ENCODE peak calls at places on chromosomes 2 and 18, in five cellular contexts. G is CD4-positive, alpha-beta T cell; H is HepG2; L is DND-41; X is right cardiac atrium. A is an unnamed sample.

GRCh38 chr2:233676046-233676445 is 4.3 kb downstream of the UGT1A9 start:
- ATAC-seq in G (no peak), H (no peak), L (no peak), X (no peak), A (no peak)

GRCh38 chr2:186496401-186496800 is 10.3 kb downstream of the ZC3H15 start:
- ATAC-seq in G (no peak), H (no peak), L (no peak), X (no peak), A (no peak)

GRCh38 chr2:20108655-20109396 is 57.4 kb upstream of the LAPTM4A start:
- ATAC-seq in G (no peak), H (peak; percentile 51), L (no peak), X (no peak), A (no peak)

GRCh38 chr2:111236027-111236426 is 115.3 kb downstream of the BCL2L11 start:
- ATAC-seq in G (no peak), H (no peak), L (no peak), X (peak; percentile 91), A (no peak)

GRCh38 chr2:200790185-200790584 is 21.5 kb upstream of the BZW1 start:
- ATAC-seq in G (no peak), H (no peak), L (no peak), X (no peak), A (no peak)

GRCh38 chr2:226756131-226756530 is 43.5 kb downstream of the IRS1 start:
- ATAC-seq in G (no peak), H (no peak), L (no peak), X (no peak), A (no peak)

GRCh38 chr18:21074336-21075323 is 37.0 kb downstream of the ROCK1 start:
- ATAC-seq in G (peak; percentile 52), H (no peak), L (no peak), X (peak; percentile 24), A (no peak)

GRCh38 chr18:2655954-2656236 is 369 bp downstream of the SMCHD1 start:
- ATAC-seq in G (peak; percentile 22), H (peak; percentile 57), L (no peak), X (no peak), A (no peak)

GRCh38 chr18:21598726-21599584 is 1.5 kb downstream of the ESCO1 start:
- ATAC-seq in G (no peak), H (peak; percentile 8), L (no peak), X (no peak), A (no peak)

GRCh38 chr2:37776487-37776886 is 105.0 kb upstream of the CDC42EP3 start:
- ATAC-seq in G (no peak), H (no peak), L (no peak), X (no peak), A (no peak)

GRCh38 chr18:22613058-22613690 is 195.5 kb upstream of the CTAGE1 start:
- ATAC-seq in G (no peak), H (no peak), L (no peak), X (no peak), A (no peak)

GRCh38 chr2:159562248-159562647 is 54.1 kb downstream of the BAZ2B start:
- ATAC-seq in G (no peak), H (no peak), L (no peak), X (no peak), A (no peak)

GRCh38 chr2:15456343-15456742 is 104.8 kb downstream of the NBAS start:
- ATAC-seq in G (no peak), H (peak; percentile 30), L (no peak), X (no peak), A (no peak)

GRCh38 chr18:47558110-47558750 is 306.8 kb upstream of the SKOR2 start:
- ATAC-seq in G (no peak), H (no peak), L (peak; percentile 97), X (no peak), A (no peak)

GRCh38 chr2:16587629-16588028 is 78.0 kb downstream of the CYRIA start:
- ATAC-seq in G (no peak), H (no peak), L (no peak), X (no peak), A (no peak)

GRCh38 chr2:224584768-224585204 is 377 bp downstream of the CUL3 start:
- ATAC-seq in G (peak; percentile 19), H (peak; percentile 11), L (no peak), X (peak; percentile 0), A (peak; percentile 31)

GRCh38 chr2:172449916-172450550 is 22.6 kb downstream of the ITGA6 start:
- ATAC-seq in G (peak; percentile 70), H (no peak), L (no peak), X (no peak), A (no peak)

GRCh38 chr2:70328921-70329561 is 27.2 kb upstream of the FAM136A start:
- ATAC-seq in G (no peak), H (peak; percentile 66), L (no peak), X (peak; percentile 41), A (no peak)

GRCh38 chr2:148039783-148040182 is 18.9 kb downstream of the MBD5 start:
- ATAC-seq in G (no peak), H (no peak), L (no peak), X (no peak), A (no peak)

GRCh38 chr2:157864857-157865450 is 11.2 kb downstream of the ACVR1 start:
- ATAC-seq in G (no peak), H (no peak), L (no peak), X (no peak), A (no peak)

GRCh38 chr2:199646439-199646838 is 188.7 kb upstream of the SATB2 start:
- ATAC-seq in G (no peak), H (no peak), L (no peak), X (no peak), A (no peak)

GRCh38 chr2:80889009-80889408 is 584.5 kb upstream of the LRRTM1 start:
- ATAC-seq in G (no peak), H (no peak), L (no peak), X (no peak), A (no peak)

GRCh38 chr2:86017901-86018896 is 87.5 kb downstream of the POLR1A start:
- ATAC-seq in G (no peak), H (peak; percentile 14), L (no peak), X (no peak), A (peak; percentile 26)

GRCh38 chr18:55573386-55573785 is 14.6 kb downstream of the TCF4 start:
- ATAC-seq in G (no peak), H (no peak), L (no peak), X (no peak), A (no peak)

GRCh38 chr2:221505605-221506004 is 66.5 kb downstream of the EPHA4 start:
- ATAC-seq in G (no peak), H (no peak), L (no peak), X (no peak), A (no peak)

GRCh38 chr2:73386342-73386868 is 769 bp downstream of the ALMS1 start:
- ATAC-seq in G (peak; percentile 8), H (peak; percentile 22), L (no peak), X (no peak), A (no peak)

GRCh38 chr2:69645026-69645425 is 1.5 kb upstream of the AAK1 start:
- ATAC-seq in G (peak; percentile 53), H (no peak), L (peak; percentile 39), X (no peak), A (no peak)

GRCh38 chr2:30439879-30440278 is 7.2 kb upstream of the LCLAT1 start:
- ATAC-seq in G (peak; percentile 98), H (no peak), L (no peak), X (no peak), A (no peak)

GRCh38 chr18:13520306-13520705 is 206.1 kb downstream of the FAM210A start:
- ATAC-seq in G (no peak), H (no peak), L (no peak), X (peak; percentile 88), A (peak; percentile 80)

GRCh38 chr2:207126724-207127314 is 38.9 kb downstream of the KLF7 start:
- ATAC-seq in G (no peak), H (no peak), L (no peak), X (no peak), A (no peak)

GRCh38 chr2:28359222-28360065 is 33.2 kb upstream of the FOSL2 start:
- ATAC-seq in G (peak; percentile 84), H (peak; percentile 29), L (peak; percentile 93), X (no peak), A (no peak)

GRCh38 chr2:127700527-127701192 is 637 bp upstream of the SFT2D3 start:
- ATAC-seq in G (peak; percentile 0), H (peak; percentile 46), L (no peak), X (peak; percentile 20), A (no peak)

GRCh38 chr2:104969564-104969963 is 68.3 kb upstream of the MRPS9 start:
- ATAC-seq in G (no peak), H (no peak), L (peak; percentile 59), X (no peak), A (no peak)

GRCh38 chr2:118176601-118177000 is 88.3 kb downstream of the INSIG2 start:
- ATAC-seq in G (no peak), H (no peak), L (no peak), X (no peak), A (no peak)

GRCh38 chr2:17976871-17977746 is 98.6 kb downstream of the KCNS3 start:
- ATAC-seq in G (no peak), H (no peak), L (no peak), X (peak; percentile 63), A (peak; percentile 88)

GRCh38 chr2:120787512-120788348 is 52.1 kb downstream of the GLI2 start:
- ATAC-seq in G (no peak), H (peak; percentile 87), L (no peak), X (peak; percentile 23), A (no peak)

DNA sequence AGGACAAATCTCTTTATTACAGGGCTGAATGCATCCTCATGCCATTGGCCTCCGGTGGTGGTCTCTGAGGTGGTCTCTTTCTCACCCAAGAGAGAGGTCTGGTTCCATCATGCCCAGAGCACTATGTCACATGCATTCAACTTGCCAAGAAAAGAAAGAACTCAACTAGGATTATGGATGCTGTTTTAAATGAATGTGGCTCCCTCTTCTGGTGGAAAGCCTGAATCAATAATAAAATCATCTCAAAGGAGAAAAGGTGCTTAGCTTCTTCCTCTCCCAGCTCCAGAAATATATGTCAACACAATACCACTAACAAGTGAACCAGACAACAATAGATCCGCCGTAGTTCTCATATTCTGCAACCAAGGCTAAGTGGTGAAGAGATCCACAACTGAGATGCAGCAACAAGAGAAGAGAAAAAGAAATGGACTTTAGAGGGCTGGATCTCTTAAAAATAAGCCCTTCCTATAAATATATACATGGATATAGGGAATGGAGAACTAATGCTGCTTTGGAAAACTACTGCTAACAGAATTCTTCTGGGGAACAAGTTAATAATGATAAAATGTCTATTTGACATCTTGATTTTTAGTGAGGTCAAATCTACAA is 396.8 kb downstream of the NCKAP5 start:
- ATAC-seq in G (no peak), H (peak; percentile 73), L (peak; percentile 59), X (no peak), A (no peak)
- H3K27me3 ChIP-seq in G (no peaks in the 10 kb centered on the region), H (no peaks in the 10 kb centered on the region), L (no peaks in the 10 kb centered on the region), X (no peaks in the 10 kb centered on the region), A (no peaks in the 10 kb centered on the region)

GRCh38 chr2:189954989-189955388 is 107.5 kb downstream of the MSTN start:
- ATAC-seq in G (no peak), H (no peak), L (peak; percentile 83), X (no peak), A (no peak)
- H3K27ac ChIP-seq in G (no peak overlapping the region), H (no peak overlapping the region), L (no peak overlapping the region), X (no peak overlapping the region), A (no peak overlapping the region)

GRCh38 chr2:96342085-96342484 is 6.5 kb downstream of the NCAPH start:
- ATAC-seq in G (peak; percentile 66), H (peak; percentile 62), L (no peak), X (no peak), A (no peak)
- H3K27me3 ChIP-seq in G (no peaks in the 10 kb centered on the region), H (no peaks in the 10 kb centered on the region), L (no peaks in the 10 kb centered on the region), X (no peaks in the 10 kb centered on the region), A (no peaks in the 10 kb centered on the region)

GRCh38 chr18:70762812-70763211 is 474.0 kb downstream of the SOCS6 start:
- ATAC-seq in G (no peak), H (no peak), L (no peak), X (no peak), A (no peak)
- H3K27ac ChIP-seq in G (no peak overlapping the region), H (no peak overlapping the region), L (no peak overlapping the region), X (no peak overlapping the region), A (no peak overlapping the region)

GRCh38 chr18:24534737-24535136 is 74.3 kb downstream of the HRH4 start:
- ATAC-seq in G (no peak), H (no peak), L (no peak), X (no peak), A (no peak)
- H3K27me3 ChIP-seq in G (peaks cover 8% of the 10 kb centered on the region), H (no peaks in the 10 kb centered on the region), L (peaks cover 10% of the 10 kb centered on the region), X (no peaks in the 10 kb centered on the region), A (peaks cover 18% of the 10 kb centered on the region)

A was measured in gastroesophageal sphincter.